ENCODE peak calls at places on chromosomes 11 and 22, in nine cellular contexts. U is heart right ventricle, A is left lung, O is psoas muscle, I is left ventricle myocardium inferior, D is upper lobe of left lung, R is WERI-Rb-1, Q is suprapubic skin, K is tibial nerve. E is an unnamed sample.

GRCh38 chr11:92048415-92048814 is 176.2 kb upstream of the FAT3 start:
- DNase-seq in U (no peak), A (no peak), O (no peak), I (no peak), D (no peak), R (no peak), Q (no peak), K (no peak), E (no peak)

GRCh38 chr11:8110396-8110795 is 29.4 kb downstream of the TUB start:
- DNase-seq in U (no peak), A (no peak), O (no peak), I (no peak), D (no peak), R (no peak), Q (no peak), K (no peak), E (no peak)

GRCh38 chr11:102757823-102758549 is 22.4 kb downstream of the MMP10 start:
- DNase-seq in U (no peak), A (no peak), O (no peak), I (no peak), D (no peak), R (no peak), Q (no peak), K (no peak), E (no peak)

GRCh38 chr11:65440831-65441499 is 18.4 kb downstream of the NEAT1 start:
- DNase-seq in U (no peak), A (no peak), O (no peak), I (no peak), D (no peak), R (no peak), Q (peak; percentile 38), K (peak; percentile 9), E (no peak)

GRCh38 chr11:29161216-29161615 is 855.6 kb downstream of the KCNA4 start:
- DNase-seq in U (no peak), A (no peak), O (no peak), I (no peak), D (no peak), R (no peak), Q (no peak), K (no peak), E (no peak)

GRCh38 chr11:279966-280761 is 2.0 kb downstream of the NLRP6 start:
- DNase-seq in U (peak; percentile 24), A (peak; percentile 88), O (peak; percentile 55), I (no peak), D (peak; percentile 90), R (peak; percentile 20), Q (peak; percentile 66), K (no peak), E (peak; percentile 37)

GRCh38 chr11:15318814-15319213 is 204.1 kb downstream of the INSC start:
- DNase-seq in U (no peak), A (no peak), O (no peak), I (no peak), D (no peak), R (no peak), Q (no peak), K (no peak), E (no peak)

GRCh38 chr11:12692238-12693074 is 18.2 kb downstream of the TEAD1 start:
- DNase-seq in U (peak; percentile 84), A (no peak), O (peak; percentile 89), I (peak; percentile 85), D (peak; percentile 91), R (peak; percentile 73), Q (peak; percentile 86), K (peak; percentile 71), E (no peak)

GRCh38 chr11:65594991-65595920 is at the start of gene KCNK7:
- DNase-seq in U (no peak), A (no peak), O (peak; percentile 59), I (no peak), D (peak; percentile 78), R (no peak), Q (peak; percentile 71), K (no peak), E (no peak)

GRCh38 chr11:33507356-33507755 is 193.3 kb downstream of the C11orf91 start:
- DNase-seq in U (no peak), A (no peak), O (no peak), I (no peak), D (no peak), R (no peak), Q (no peak), K (no peak), E (no peak)

GRCh38 chr22:25749420-25750169 is 7.6 kb downstream of the MYO18B start:
- DNase-seq in U (no peak), A (no peak), O (no peak), I (no peak), D (no peak), R (no peak), Q (no peak), K (no peak), E (no peak)

GRCh38 chr11:437228-437870 is 4.5 kb downstream of the ANO9 start:
- DNase-seq in U (peak; percentile 14), A (peak; percentile 63), O (peak; percentile 42), I (no peak), D (no peak), R (no peak), Q (no peak), K (no peak), E (no peak)

GRCh38 chr11:95592455-95592854 is 197.1 kb downstream of the FAM76B start:
- DNase-seq in U (no peak), A (no peak), O (no peak), I (peak; percentile 15), D (no peak), R (peak; percentile 16), Q (no peak), K (peak; percentile 15), E (no peak)

GRCh38 chr22:24962094-24962493 is 9.6 kb downstream of the KIAA1671 start:
- DNase-seq in U (no peak), A (peak; percentile 43), O (no peak), I (no peak), D (no peak), R (no peak), Q (no peak), K (no peak), E (no peak)

GRCh38 chr11:118497831-118498230 is 29.4 kb upstream of the TTC36 start:
- DNase-seq in U (no peak), A (no peak), O (no peak), I (no peak), D (no peak), R (no peak), Q (no peak), K (no peak), E (no peak)

GRCh38 chr11:27700351-27701261 is at the start of gene BDNF:
- DNase-seq in U (no peak), A (no peak), O (peak; percentile 50), I (no peak), D (peak; percentile 84), R (peak; percentile 30), Q (no peak), K (no peak), E (no peak)

DNA sequence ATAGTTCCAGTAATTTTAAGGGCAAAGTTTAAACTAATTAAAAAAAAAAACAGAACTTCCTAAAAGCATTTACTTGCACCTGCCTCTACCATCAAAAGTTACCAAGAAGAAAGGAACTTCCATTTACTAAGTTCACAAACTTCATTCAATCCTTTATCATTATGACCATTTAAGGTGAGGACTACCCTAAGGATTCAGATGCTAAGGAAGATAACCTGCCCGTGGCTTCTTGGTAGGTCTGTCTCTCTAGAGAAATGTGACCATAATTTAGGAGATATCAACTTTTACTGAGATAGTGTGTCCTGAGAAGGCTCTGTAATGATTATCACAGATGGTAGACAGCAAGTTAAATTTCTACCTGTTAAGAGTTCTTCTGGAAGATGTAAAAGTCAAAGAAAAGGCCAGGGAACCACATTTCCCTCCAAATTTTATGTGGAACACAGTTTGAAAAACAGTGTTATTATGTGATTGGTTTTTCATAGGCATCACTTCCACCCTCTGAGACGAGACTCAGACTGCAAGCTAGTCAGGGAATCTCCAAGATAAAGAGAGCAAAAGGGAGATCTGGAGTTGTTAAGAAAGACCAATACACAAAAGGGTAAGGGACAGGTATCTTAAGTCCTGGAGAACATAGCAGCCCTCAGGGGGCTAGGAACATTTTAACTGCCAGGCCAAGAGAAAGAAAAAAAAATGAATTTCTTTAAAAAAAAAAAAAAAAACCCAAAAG is 44.9 kb downstream of the CELF1 start:
- DNase-seq in U (no peak), A (no peak), O (no peak), I (no peak), D (no peak), R (no peak), Q (no peak), K (no peak), E (no peak)
- H3K27ac ChIP-seq in U (no peak overlapping the region), A (no peak overlapping the region), O (peak overlapping the region; percentile 56), I (no peak overlapping the region), D (no peak overlapping the region), R (no peak overlapping the region), Q (no peak overlapping the region), K (peak overlapping the region; percentile 49), E (peak overlapping the region; percentile 4)

GRCh38 chr11:55474321-55474720 is 79.9 kb upstream of the OR4C15 start:
- DNase-seq in U (no peak), A (no peak), O (no peak), I (no peak), D (no peak), R (no peak), Q (no peak), K (no peak), E (no peak)
- H3K9me3 ChIP-seq in U (no peaks in the 10 kb centered on the region), A (peaks cover 25% of the 10 kb centered on the region), O (peaks cover 4% of the 10 kb centered on the region), I (no peaks in the 10 kb centered on the region), D (no peaks in the 10 kb centered on the region), R (no peaks in the 10 kb centered on the region), Q (peaks cover 8% of the 10 kb centered on the region), K (peaks cover 7% of the 10 kb centered on the region), E (peaks cover 10% of the 10 kb centered on the region)

DNA sequence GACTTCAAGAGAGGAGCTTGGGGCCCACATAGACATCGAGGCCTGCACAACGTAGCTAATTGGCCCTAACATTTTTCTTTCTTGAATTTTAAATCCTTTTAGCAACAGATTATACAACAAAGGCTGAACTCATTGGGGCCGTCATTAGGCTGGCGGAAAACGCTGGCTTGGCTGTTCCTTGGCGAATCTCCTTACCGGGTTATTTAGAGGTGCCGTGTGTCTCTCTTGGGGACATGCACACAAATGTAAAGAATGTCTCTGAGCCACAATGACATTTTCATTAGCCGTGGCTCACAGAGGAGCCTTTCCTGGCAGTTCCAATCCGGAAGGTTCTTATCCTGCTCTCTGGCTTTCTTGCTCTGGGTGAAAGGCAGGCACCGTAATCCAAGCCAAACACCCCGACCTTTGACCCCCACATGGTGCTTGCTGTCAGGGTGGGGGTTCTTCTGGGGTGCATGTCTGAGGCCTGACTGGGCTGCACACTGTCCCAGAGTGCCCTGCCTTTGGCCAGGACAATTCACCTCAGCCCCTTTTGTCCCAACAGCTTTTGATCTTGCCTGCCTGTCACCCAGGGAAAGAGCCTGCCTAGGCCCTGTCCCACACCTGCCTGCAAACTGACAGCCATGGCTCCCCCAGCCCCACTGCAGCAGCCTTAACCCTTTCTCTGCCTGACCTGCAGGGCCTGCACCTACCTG is 9.2 kb upstream of the FGF3 start:
- DNase-seq in U (no peak), A (no peak), O (peak; percentile 23), I (no peak), D (no peak), R (no peak), Q (no peak), K (no peak), E (no peak)
- H3K27me3 ChIP-seq in U (peaks cover 46% of the 10 kb centered on the region), A (peaks cover 58% of the 10 kb centered on the region), O (peaks cover 30% of the 10 kb centered on the region), I (peaks cover 77% of the 10 kb centered on the region), D (no peaks in the 10 kb centered on the region), R (peaks cover 21% of the 10 kb centered on the region), Q (peaks cover 61% of the 10 kb centered on the region), K (peaks cover 8% of the 10 kb centered on the region), E (peaks cover 11% of the 10 kb centered on the region)

DNA sequence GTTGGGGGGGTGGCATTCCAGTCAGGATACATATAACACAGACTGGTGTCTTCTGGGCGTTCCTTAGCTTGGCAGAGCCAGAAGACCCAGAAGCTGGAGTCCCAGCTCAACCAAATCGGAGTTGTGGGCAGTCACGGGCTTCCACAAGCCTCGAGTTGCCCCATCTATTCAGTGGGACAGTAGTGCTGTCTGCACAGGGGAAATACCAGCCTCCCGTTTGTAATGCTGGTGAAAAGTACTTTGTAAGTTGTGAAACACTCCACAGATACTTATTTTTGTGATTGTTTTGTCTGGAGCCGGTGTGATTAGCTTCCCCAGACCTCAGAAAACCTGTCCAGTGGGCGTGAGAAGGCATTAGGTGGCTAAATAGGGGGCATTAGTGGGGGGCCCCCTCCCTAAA is 13.6 kb downstream of the DGKZ start:
- DNase-seq in U (peak; percentile 3), A (peak; percentile 47), O (no peak), I (no peak), D (no peak), R (no peak), Q (no peak), K (no peak), E (no peak)
- H3K27ac ChIP-seq in U (peak overlapping the region; percentile 91), A (peak overlapping the region; percentile 72), O (peak overlapping the region; percentile 98), I (peak overlapping the region; percentile 94), D (peak overlapping the region; percentile 67), R (peak overlapping the region; percentile 86), Q (peak overlapping the region; percentile 80), K (peak overlapping the region; percentile 83), E (peak overlapping the region; percentile 81)